ENCODE peak calls at places on chromosomes 7 and 10, in six cellular contexts. R, C, J, B, A and H are unnamed samples.

GRCh38 chr7:300546-301290 is 10.7 kb downstream of the FOXL3 start:
- DNase-seq in R (no peak), J (no peak), C (no peak), B (no peak), A (no peak), H (no peak)

GRCh38 chr7:46139079-46139478 is 218.0 kb upstream of the IGFBP3 start:
- DNase-seq in C (no peak), R (peak), A (no peak), B (peak), J (no peak), H (no peak)

GRCh38 chr10:8061274-8062211 is 7.1 kb downstream of the GATA3 start:
- DNase-seq in J (no peak), R (no peak), B (no peak), C (no peak), A (no peak), H (peak)

GRCh38 chr10:3213174-3213573 is 40.6 kb upstream of the PITRM1 start:
- DNase-seq in B (no peak), J (no peak), R (no peak), A (no peak), C (no peak), H (no peak)

GRCh38 chr7:135100856-135101255 is 47.0 kb upstream of the TMEM140 start:
- DNase-seq in J (no peak), C (no peak), R (no peak), B (peak), A (no peak), H (no peak)

GRCh38 chr10:124735491-124736286 is 8.5 kb downstream of the FAM53B start:
- DNase-seq in B (no peak), A (no peak), C (no peak), R (no peak), J (no peak), H (no peak)

GRCh38 chr10:15484128-15484527 is 113.0 kb upstream of the FAM171A1 start:
- DNase-seq in A (no peak), C (no peak), B (no peak), R (no peak), J (no peak), H (no peak)

GRCh38 chr7:55569269-55569663 is 3.0 kb downstream of the VOPP1 start:
- DNase-seq in J (no peak), C (no peak), R (no peak), B (no peak), A (no peak), H (no peak)

GRCh38 chr10:10878944-10879343 is 138.7 kb upstream of the CELF2 start:
- DNase-seq in C (no peak), B (no peak), J (no peak), A (no peak), R (no peak), H (no peak)

GRCh38 chr7:124907490-124907889 is 22.1 kb downstream of the POT1 start:
- DNase-seq in A (no peak), J (no peak), R (no peak), C (no peak), B (no peak), H (no peak)

GRCh38 chr7:76060842-76061241 is 12.9 kb downstream of the MDH2 start:
- DNase-seq in J (no peak), A (no peak), B (no peak), C (no peak), R (no peak), H (no peak)

GRCh38 chr10:123573236-123574147 is 92.7 kb upstream of the GPR26 start:
- DNase-seq in C (peak), A (peak), B (peak), J (peak), R (peak), H (peak)

GRCh38 chr10:121597504-121598241 is 571 bp downstream of the FGFR2 start:
- DNase-seq in R (no peak), A (no peak), C (no peak), J (peak), B (peak), H (no peak)

GRCh38 chr7:158468700-158469296 is 118.8 kb downstream of the PTPRN2 start:
- DNase-seq in J (no peak), A (no peak), C (no peak), B (no peak), R (no peak), H (no peak)

GRCh38 chr10:111410740-111411139 is 333.9 kb downstream of the ADRA2A start:
- DNase-seq in C (no peak), J (no peak), B (no peak), R (no peak), A (no peak), H (no peak)

GRCh38 chr10:52128056-52128683 is 185.9 kb upstream of the DKK1 start:
- DNase-seq in A (no peak), B (no peak), R (no peak), C (no peak), J (peak), H (no peak)

GRCh38 chr7:125059861-125060456 is 130.3 kb upstream of the POT1 start:
- DNase-seq in R (no peak), B (no peak), J (no peak), A (no peak), C (no peak), H (no peak)

GRCh38 chr10:123583639-123584418 is 82.3 kb upstream of the GPR26 start:
- DNase-seq in J (peak), R (peak), C (no peak), A (peak), B (peak), H (peak)

GRCh38 chr10:50326757-50327701 is 75.7 kb upstream of the ASAH2 start:
- DNase-seq in C (no peak), J (no peak), B (peak), R (no peak), A (no peak), H (no peak)

GRCh38 chr10:33237736-33238624 is 96.5 kb downstream of the NRP1 start:
- DNase-seq in B (peak), R (peak), J (no peak), A (no peak), C (no peak), H (no peak)

GRCh38 chr10:93821051-93821772 is 63.5 kb downstream of the LGI1 start:
- DNase-seq in R (peak), J (no peak), C (no peak), A (no peak), B (peak), H (no peak)

GRCh38 chr10:110151871-110152270 is 55.5 kb upstream of the MXI1 start:
- DNase-seq in C (no peak), R (no peak), B (no peak), J (no peak), A (no peak), H (no peak)

GRCh38 chr10:24552346-24553016 is 171.2 kb downstream of the ARHGAP21 start:
- DNase-seq in R (no peak), B (peak), A (no peak), C (no peak), J (peak), H (no peak)

GRCh38 chr10:129525408-129525807 is 58.4 kb downstream of the MGMT start:
- DNase-seq in B (peak), C (no peak), A (no peak), J (no peak), R (peak), H (no peak)

GRCh38 chr10:77686096-77686495 is 48.5 kb upstream of the KCNMA1 start:
- DNase-seq in J (no peak), R (no peak), A (no peak), C (no peak), B (no peak), H (no peak)

GRCh38 chr7:100571829-100572116 is 1.9 kb downstream of the SAP25 start:
- DNase-seq in B (no peak), R (no peak), C (no peak), J (no peak), A (no peak), H (no peak)

GRCh38 chr10:93468532-93469213 is 13.5 kb downstream of the MYOF start:
- DNase-seq in J (no peak), R (peak), C (no peak), B (peak), A (no peak), H (no peak)

GRCh38 chr7:155349601-155350331 is 52.1 kb downstream of the INSIG1 start:
- DNase-seq in C (no peak), A (no peak), R (no peak), B (no peak), J (no peak), H (no peak)

GRCh38 chr10:110813743-110814472 is 57.8 kb upstream of the PDCD4 start:
- DNase-seq in B (no peak), A (no peak), J (no peak), R (no peak), C (no peak), H (no peak)

GRCh38 chr7:140041626-140042385 is 20.9 kb downstream of the PARP12 start:
- DNase-seq in R (no peak), A (no peak), J (no peak), C (no peak), B (peak), H (no peak)

GRCh38 chr10:78300526-78300925 is 266.9 kb downstream of the RPS24 start:
- DNase-seq in B (no peak), C (no peak), J (no peak), A (no peak), R (no peak), H (no peak)

GRCh38 chr7:133984023-133984422 is 143.1 kb upstream of the LRGUK start:
- DNase-seq in J (no peak), A (no peak), B (no peak), C (no peak), R (no peak), H (no peak)

GRCh38 chr7:38858281-38858884 is 50.6 kb downstream of the VPS41 start:
- DNase-seq in C (no peak), R (peak), A (no peak), B (peak), J (no peak), H (no peak)

GRCh38 chr7:41637051-41637450 is 65.8 kb downstream of the INHBA start:
- DNase-seq in B (no peak), R (no peak), C (no peak), A (no peak), J (no peak), H (no peak)

GRCh38 chr10:118993214-118993613 is 36.3 kb upstream of the NANOS1 start:
- DNase-seq in C (no peak), B (no peak), R (no peak), J (no peak), A (no peak), H (no peak)

GRCh38 chr10:95867866-95868265 is 39.9 kb upstream of the CC2D2B start:
- DNase-seq in C (no peak), J (no peak), A (no peak), B (no peak), R (no peak), H (no peak)

GRCh38 chr10:71719042-71719441 is 536 bp downstream of the C10orf105 start:
- DNase-seq in B (no peak), J (no peak), R (no peak), A (no peak), C (no peak), H (no peak)

GRCh38 chr7:89133819-89134218 is 338.3 kb upstream of the TEX47 start:
- DNase-seq in C (no peak), R (no peak), B (no peak), J (no peak), A (no peak), H (no peak)

GRCh38 chr10:33917069-33917468 is 582.6 kb upstream of the NRP1 start:
- DNase-seq in B (no peak), R (no peak), A (no peak), J (no peak), C (no peak), H (no peak)

GRCh38 chr10:130242483-130242882 is 106.3 kb downstream of the GLRX3 start:
- DNase-seq in C (no peak), J (no peak), R (no peak), A (no peak), B (no peak), H (no peak)